ENCODE peak calls at places on chromosomes 16 and 17, in five cellular contexts. K is left cardiac atrium; L is HTR-8/SVneo; O is anterior cingulate cortex; M is stimulated activated CD8-positive, alpha-beta memory T cell treated with anti-CD3 and anti-CD28 coated beads, Interleukin-15, amount 100 ng/mL, for 48 hours. I is an unnamed sample.

GRCh38 chr16:29961127-29961478 is 776 bp upstream of the TMEM219 start:
- DNase-seq in M (no peak), L (no peak), O (no peak), K (no peak), I (no peak)

GRCh38 chr17:1412185-1413110 is 12.4 kb upstream of the YWHAE start:
- DNase-seq in M (no peak), L (no peak), K (peak; percentile 55), O (no peak), I (no peak)

GRCh38 chr17:64107517-64108235 is 22.3 kb downstream of the ERN1 start:
- DNase-seq in K (no peak), M (no peak), O (no peak), L (no peak), I (no peak)

GRCh38 chr17:67025216-67025792 is 19.1 kb upstream of the CACNG1 start:
- DNase-seq in L (no peak), M (no peak), K (no peak), O (no peak), I (no peak)

GRCh38 chr17:60248618-60249516 is 99.1 kb downstream of the CA4 start:
- DNase-seq in M (no peak), L (no peak), K (no peak), O (no peak), I (no peak)

GRCh38 chr16:2482181-2483107 is 7.5 kb downstream of the TBC1D24 start:
- DNase-seq in M (no peak), K (no peak), O (peak; percentile 68), L (no peak), I (no peak)

GRCh38 chr16:68744744-68745280 is 7.7 kb downstream of the CDH1 start:
- DNase-seq in O (no peak), K (no peak), L (no peak), M (no peak), I (no peak)

GRCh38 chr16:51831595-51832352 is 680.7 kb upstream of the SALL1 start:
- DNase-seq in O (no peak), M (no peak), L (no peak), K (no peak), I (peak; percentile 54)

GRCh38 chr17:82542439-82542838 is 22.9 kb downstream of the FOXK2 start:
- DNase-seq in K (no peak), L (no peak), M (no peak), O (no peak), I (no peak)

GRCh38 chr16:15518412-15519351 is 84.3 kb downstream of the BMERB1 start:
- DNase-seq in L (no peak), K (peak; percentile 77), O (no peak), M (no peak), I (peak; percentile 59)

GRCh38 chr16:27436921-27437650 is 35.1 kb downstream of the IL21R start:
- DNase-seq in L (no peak), M (no peak), K (peak; percentile 10), O (no peak), I (no peak)

GRCh38 chr16:4081577-4082021 is 34.6 kb downstream of the ADCY9 start:
- DNase-seq in K (no peak), L (no peak), O (no peak), M (no peak), I (no peak)

GRCh38 chr16:85393674-85394510 is 219.2 kb upstream of the GSE1 start:
- DNase-seq in L (no peak), K (peak; percentile 73), M (peak; percentile 46), O (no peak), I (peak; percentile 28)

GRCh38 chr16:59192551-59193199 is 458.6 kb upstream of the GOT2 start:
- DNase-seq in M (no peak), O (no peak), K (no peak), L (no peak), I (peak; percentile 54)

GRCh38 chr17:40884708-40885512 is at the start of gene KRT20:
- DNase-seq in M (no peak), L (no peak), O (no peak), K (no peak), I (peak; percentile 24)

GRCh38 chr16:57538235-57538711 is 1.9 kb upstream of the CCDC102A start:
- DNase-seq in K (peak; percentile 14), L (no peak), M (no peak), O (no peak), I (no peak)

I was measured in ACHN.